ENCODE peak calls at places on chromosomes 4 and X, in six cellular contexts. N is GM23248, R is HAP-1, G is GM12865, E is WERI-Rb-1, O is fibroblast of mammary gland. D is an unnamed sample.
A peak's percentile ranks its signal among the peaks of the same experiment; 100 is the strongest.

GRCh38 chrX:1178580-1179057 is 33.8 kb downstream of the CRLF2 start:
- DNase-seq in R (peak; percentile 11), N (peak; percentile 24), G (no peak), O (peak; percentile 8), E (no peak), D (peak; percentile 61)

GRCh38 chrX:54721424-54721823 is 76.6 kb downstream of the ITIH6 start:
- DNase-seq in G (no peak), O (no peak), E (no peak), N (no peak), R (no peak), D (peak; percentile 77)

GRCh38 chrX:65586491-65586890 is 51.9 kb upstream of the LAS1L start:
- DNase-seq in N (peak; percentile 64), R (no peak), G (no peak), E (no peak), O (peak; percentile 61), D (peak; percentile 68)

GRCh38 chr4:6393544-6394475 is 78.6 kb downstream of the PPP2R2C start:
- DNase-seq in G (no peak), E (no peak), O (no peak), N (no peak), R (no peak), D (no peak)

GRCh38 chr4:73895201-73896177 is 26.3 kb downstream of the CXCL1 start:
- DNase-seq in G (no peak), O (peak; percentile 88), N (no peak), R (no peak), E (no peak), D (no peak)

GRCh38 chrX:129743835-129744234 is 5.1 kb downstream of the XPNPEP2 start:
- DNase-seq in R (no peak), O (no peak), E (no peak), G (no peak), N (no peak), D (no peak)

GRCh38 chrX:110146521-110146920 is 143.6 kb downstream of the TMEM164 start:
- DNase-seq in E (peak; percentile 12), O (peak; percentile 74), N (peak; percentile 47), G (peak; percentile 45), R (peak; percentile 68), D (peak; percentile 45)

GRCh38 chrX:38315186-38315585 is 12.1 kb downstream of the RPGR start:
- DNase-seq in O (no peak), G (no peak), N (no peak), R (no peak), E (no peak), D (no peak)

GRCh38 chr4:123661080-123661737 is 264.6 kb downstream of the SPRY1 start:
- DNase-seq in G (no peak), E (no peak), O (peak; percentile 45), N (peak; percentile 36), R (no peak), D (peak; percentile 46)

GRCh38 chrX:14673764-14674163 is 144.4 kb downstream of the GLRA2 start:
- DNase-seq in E (no peak), O (peak; percentile 91), G (peak; percentile 80), R (no peak), N (peak; percentile 80), D (peak; percentile 90)

GRCh38 chr4:179663641-179664431 is 2221.6 kb upstream of the AGA start:
- DNase-seq in G (no peak), N (no peak), O (no peak), R (no peak), E (no peak), D (no peak)

DNA sequence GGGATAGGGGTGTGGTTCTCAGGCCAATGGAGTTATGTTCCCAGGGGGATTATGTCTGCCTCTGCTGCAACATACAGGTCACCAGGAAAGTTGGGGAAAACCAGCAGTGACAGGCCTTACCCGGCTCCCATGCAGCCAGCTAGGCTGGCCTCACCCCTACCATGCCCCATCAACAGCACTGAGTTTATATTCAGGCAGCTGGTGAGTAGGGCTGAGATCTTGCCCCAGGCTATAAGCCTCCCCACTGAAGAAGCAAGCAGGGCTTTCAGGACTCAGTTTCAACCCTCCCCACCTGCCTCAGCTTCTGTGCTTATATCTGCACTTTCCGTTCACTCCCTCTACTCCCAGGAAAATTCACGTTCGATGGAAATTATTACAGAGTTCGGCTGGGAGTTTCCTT is 122.4 kb upstream of the PGRMC2 start:
- DNase-seq in O (no peak), G (no peak), E (no peak), R (no peak), N (no peak), D (no peak)
- H3K4me3 ChIP-seq in O (no peak overlapping the region), G (no peak overlapping the region), E (no peak overlapping the region), R (no peak overlapping the region), N (no peak overlapping the region), D (no peak overlapping the region)

GRCh38 chrX:101925733-101926132 is 6.1 kb downstream of the ZMAT1 start:
- DNase-seq in E (no peak), G (no peak), R (no peak), N (no peak), O (no peak), D (no peak)

GRCh38 chrX:101932249-101932570 is 383 bp upstream of the ZMAT1 start:
- DNase-seq in E (no peak), R (no peak), N (no peak), G (no peak), O (no peak), D (no peak)

GRCh38 chrX:101931494-101932248 is at the start of gene ZMAT1:
- DNase-seq in E (peak; percentile 90), G (peak; percentile 88), N (peak; percentile 81), O (peak; percentile 68), R (peak; percentile 97), D (peak; percentile 54)

GRCh38 chrX:101931104-101931493 is 728 bp downstream of the ZMAT1 start:
- DNase-seq in N (no peak), O (no peak), R (no peak), E (no peak), G (no peak), D (no peak)
- H3K4me3 ChIP-seq in N (peak overlapping the region; percentile 72), O (no peak overlapping the region), R (peak overlapping the region; percentile 44), E (peak overlapping the region; percentile 46), G (peak overlapping the region; percentile 47), D (peak overlapping the region; percentile 16)

GRCh38 chrX:151174581-151175282 is 1.7 kb upstream of the GPR50 start:
- DNase-seq in O (no peak), E (peak; percentile 34), G (no peak), R (peak; percentile 29), N (no peak), D (no peak)

GRCh38 chrX:151175283-151176062 is 911 bp upstream of the GPR50 start:
- DNase-seq in G (no peak), N (no peak), E (no peak), O (no peak), R (no peak), D (no peak)

GRCh38 chrX:151178746-151179145 is 2.4 kb downstream of the GPR50 start:
- DNase-seq in R (no peak), O (no peak), N (no peak), E (no peak), G (no peak), D (no peak)

GRCh38 chrX:151176351-151176750 is at the start of gene GPR50:
- DNase-seq in E (no peak), G (no peak), N (no peak), O (no peak), R (no peak), D (no peak)

GRCh38 chrX:151177141-151178027 is 1.0 kb downstream of the GPR50 start:
- DNase-seq in E (no peak), R (no peak), N (no peak), G (no peak), O (no peak), D (no peak)
- H3K4me3 ChIP-seq in E (no peak overlapping the region), R (no peak overlapping the region), N (no peak overlapping the region), G (no peak overlapping the region), O (no peak overlapping the region), D (no peak overlapping the region)

DNA sequence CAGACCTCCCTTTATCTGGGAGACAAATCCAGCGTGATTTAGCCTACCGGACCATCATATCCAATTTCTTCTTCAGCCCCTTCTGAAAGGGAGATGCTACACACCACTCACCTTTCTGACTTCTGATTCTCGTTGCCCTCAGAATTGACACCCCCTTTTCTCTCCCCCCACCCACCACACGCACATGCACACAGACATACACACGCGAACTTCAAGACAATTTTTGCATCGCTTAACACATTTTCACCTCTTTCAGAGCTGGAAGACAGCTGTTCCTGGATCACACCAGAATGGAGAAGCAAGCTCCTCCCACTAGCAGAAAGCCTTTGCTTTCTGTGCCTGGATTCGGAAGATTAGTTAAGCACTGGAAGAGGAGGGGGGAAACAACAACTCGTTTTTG is 1.0 kb upstream of the SNCA start:
- DNase-seq in O (no peak), G (no peak), E (peak; percentile 36), R (peak; percentile 50), N (peak; percentile 12), D (peak; percentile 40)
- H3K4me3 ChIP-seq in O (no peak overlapping the region), G (no peak overlapping the region), E (peak overlapping the region; percentile 59), R (peak overlapping the region; percentile 55), N (no peak overlapping the region), D (peak overlapping the region; percentile 76)

GRCh38 chrX:2708601-2709200 is 17.6 kb downstream of the CD99 start:
- DNase-seq in N (no peak), G (no peak), R (no peak), E (no peak), O (no peak), D (no peak)

GRCh38 chrX:2707334-2707760 is 16.3 kb downstream of the CD99 start:
- DNase-seq in O (peak; percentile 97), R (no peak), N (peak; percentile 98), E (peak; percentile 15), G (peak; percentile 88), D (peak; percentile 99)

GRCh38 chrX:2710041-2710471 is 19.0 kb downstream of the CD99 start:
- DNase-seq in G (no peak), E (no peak), O (peak; percentile 93), N (peak; percentile 95), R (peak; percentile 34), D (peak; percentile 90)

GRCh38 chrX:2710496-2710895 is 19.4 kb downstream of the CD99 start:
- DNase-seq in E (no peak), G (no peak), N (peak; percentile 67), O (no peak), R (peak; percentile 80), D (peak; percentile 98)

DNA sequence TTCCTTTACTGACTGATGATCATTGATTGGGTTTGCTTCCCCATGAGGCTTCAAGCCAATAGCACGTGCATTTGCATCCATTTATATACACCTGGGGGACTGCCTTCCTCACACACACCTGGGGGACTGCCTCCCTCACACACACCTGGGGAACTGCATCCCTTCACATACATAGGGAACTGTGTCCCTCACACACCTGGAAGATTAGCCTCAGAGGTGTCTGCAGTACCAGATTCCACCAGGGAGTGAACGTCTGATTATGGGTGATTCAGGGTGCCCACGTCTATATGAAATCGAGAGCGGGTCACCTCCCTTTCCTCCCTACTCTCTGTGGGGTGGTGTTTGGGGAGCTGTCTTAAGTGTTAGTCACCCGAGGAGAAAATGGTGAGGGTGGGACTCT is 16.9 kb downstream of the CD99 start:
- DNase-seq in G (no peak), N (peak; percentile 39), E (no peak), O (peak; percentile 28), R (no peak), D (peak; percentile 80)
- H3K4me3 ChIP-seq in G (no peak overlapping the region), N (no peak overlapping the region), E (no peak overlapping the region), O (no peak overlapping the region), R (no peak overlapping the region), D (no peak overlapping the region)

DNA sequence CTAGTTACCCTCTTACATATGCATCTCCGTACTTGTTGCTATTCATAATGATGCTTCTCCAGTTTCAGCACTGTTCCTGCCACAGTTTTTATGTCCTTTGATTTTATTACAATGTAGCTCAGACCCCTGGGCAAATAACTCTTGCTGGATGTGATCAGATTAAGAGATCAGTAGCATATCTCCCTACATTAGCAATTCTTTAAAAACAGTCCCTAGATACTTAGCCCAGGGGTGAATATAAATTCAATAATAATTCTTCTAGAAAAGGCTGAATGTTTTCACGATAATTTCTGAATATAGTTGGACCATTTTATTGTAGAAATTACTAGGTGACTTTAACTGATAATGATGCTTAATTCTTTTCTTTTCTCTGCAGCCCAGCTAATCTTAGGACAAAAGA is 696.6 kb downstream of the ADGRL3 start:
- DNase-seq in N (no peak), R (peak; percentile 46), G (no peak), E (no peak), O (no peak), D (no peak)
- H3K4me3 ChIP-seq in N (no peak overlapping the region), R (no peak overlapping the region), G (no peak overlapping the region), E (no peak overlapping the region), O (no peak overlapping the region), D (no peak overlapping the region)

D was measured in epithelial cell of esophagus.